ENCODE peak calls at places on chromosomes 16 and 17, in seven cellular contexts. W is HCT116, Q is H1, J is SK-N-SH, I is K562, F is HepG2, R is GM12878. C is an unnamed sample.

GRCh38 chr16:30110661-30111060 is 2.7 kb downstream of the GDPD3 start:
- DNase-seq in J (no peak), R (no peak), Q (no peak), I (no peak), W (no peak), F (no peak), C (no peak)

GRCh38 chr16:46830417-46830901 is 521 bp downstream of the C16orf87 start:
- DNase-seq in Q (no peak), F (no peak), W (no peak), R (no peak), J (no peak), I (no peak), C (no peak)

GRCh38 chr17:57875109-57876022 is 25.5 kb upstream of the MRPS23 start:
- DNase-seq in W (peak), Q (peak), R (no peak), F (peak), I (peak), J (peak), C (peak)

GRCh38 chr17:59415397-59415796 is 83.9 kb downstream of the YPEL2 start:
- DNase-seq in J (no peak), R (no peak), W (no peak), Q (no peak), F (no peak), I (no peak), C (no peak)

GRCh38 chr17:15262291-15263205 is 2.6 kb downstream of the PMP22 start:
- DNase-seq in F (no peak), R (no peak), I (peak), J (peak), Q (no peak), W (peak), C (peak)

GRCh38 chr16:2587891-2588565 is 50.2 kb downstream of the PDPK1 start:
- DNase-seq in J (no peak), I (no peak), Q (no peak), R (no peak), W (no peak), F (no peak), C (no peak)

GRCh38 chr17:19317359-19318095 is 45.0 kb downstream of the B9D1 start:
- DNase-seq in W (peak), J (no peak), R (no peak), I (peak), F (peak), Q (peak), C (no peak)

GRCh38 chr17:44000141-44000860 is 4.1 kb upstream of the NAGS start:
- DNase-seq in F (no peak), W (no peak), Q (no peak), R (no peak), J (peak), I (no peak), C (no peak)

GRCh38 chr17:69059458-69060205 is 1.1 kb downstream of the ABCA9 start:
- DNase-seq in J (no peak), I (no peak), W (no peak), F (no peak), Q (no peak), R (no peak), C (no peak)

GRCh38 chr17:57902800-57903759 is 52.1 kb downstream of the CUEDC1 start:
- DNase-seq in W (peak), F (peak), Q (no peak), J (no peak), R (peak), I (no peak), C (peak)

GRCh38 chr16:85169333-85170065 is 57.2 kb upstream of the CIBAR2 start:
- DNase-seq in J (peak), R (no peak), Q (no peak), I (peak), F (no peak), W (no peak), C (peak)

GRCh38 chr16:2535644-2536021 is 2.2 kb upstream of the PDPK1 start:
- DNase-seq in I (no peak), R (no peak), F (no peak), Q (no peak), J (no peak), W (no peak), C (no peak)

GRCh38 chr16:11511328-11511727 is 75.4 kb downstream of the LITAF start:
- DNase-seq in W (no peak), J (no peak), I (no peak), Q (no peak), F (no peak), R (no peak), C (no peak)

GRCh38 chr16:47847220-47847970 is 308.4 kb downstream of the ABCC12 start:
- DNase-seq in W (no peak), I (no peak), J (no peak), F (no peak), Q (no peak), R (no peak), C (peak)

GRCh38 chr17:62626719-62627218 is 701 bp upstream of the MRC2 start:
- DNase-seq in I (no peak), W (no peak), R (no peak), Q (no peak), J (peak), F (peak), C (no peak)

GRCh38 chr17:62628845-62629555 is 1.5 kb downstream of the MRC2 start:
- DNase-seq in W (no peak), F (no peak), Q (no peak), R (no peak), J (peak), I (no peak), C (no peak)

GRCh38 chr17:62627219-62627903 is at the start of gene MRC2:
- DNase-seq in Q (no peak), I (peak), R (no peak), J (peak), F (no peak), W (peak), C (peak)

GRCh38 chr17:62629556-62630364 is 2.3 kb downstream of the MRC2 start:
- DNase-seq in F (no peak), J (peak), Q (no peak), R (no peak), W (no peak), I (no peak), C (no peak)

GRCh38 chr17:62627904-62628603 is 584 bp downstream of the MRC2 start:
- DNase-seq in Q (no peak), I (peak), J (peak), R (no peak), F (no peak), W (no peak), C (peak)
- TF ChIP-seq JUND in Q (no peak), I (no peak), J (no peak), R (no peak), F (no peak), W (no peak), C (no peak)

GRCh38 chr16:1184980-1185379 is 32.1 kb downstream of the CACNA1H start:
- DNase-seq in W (no peak), F (no peak), R (no peak), I (no peak), Q (no peak), J (no peak), C (no peak)

GRCh38 chr16:1192384-1193073 is 32.5 kb downstream of the TPSG1 start:
- DNase-seq in Q (no peak), J (no peak), F (peak), W (no peak), R (no peak), I (no peak), C (peak)

GRCh38 chr16:1184156-1184868 is 31.4 kb downstream of the CACNA1H start:
- DNase-seq in Q (no peak), F (peak), R (no peak), I (no peak), J (no peak), W (no peak), C (no peak)

GRCh38 chr16:1189455-1189854 is 35.6 kb downstream of the TPSG1 start:
- DNase-seq in W (no peak), J (no peak), F (no peak), I (no peak), Q (no peak), R (no peak), C (no peak)

DNA sequence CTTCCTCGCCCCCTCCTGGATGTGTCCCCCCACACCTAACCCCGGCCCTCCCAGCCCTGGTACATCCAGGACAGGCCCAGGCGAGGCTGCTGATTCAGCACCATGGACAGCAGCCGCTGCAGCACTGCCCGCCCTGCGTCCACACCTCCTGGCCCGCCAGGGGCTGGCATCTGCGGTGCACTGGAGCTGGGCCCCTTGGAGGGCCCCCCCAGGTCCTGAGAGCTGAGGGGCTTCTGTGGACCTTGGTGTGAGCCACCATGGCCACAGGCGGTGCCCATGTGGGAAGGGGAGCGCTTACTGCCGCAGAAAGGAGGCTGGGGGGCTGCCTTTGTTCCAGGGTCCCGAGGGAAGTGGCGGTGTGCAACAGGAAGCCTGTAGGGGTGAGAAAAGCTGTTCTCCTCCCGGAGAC is 35.9 kb downstream of the CACNA1H start:
- DNase-seq in I (peak), W (no peak), Q (peak), R (no peak), J (no peak), F (no peak), C (peak)
- TF ChIP-seq JUND in I (no peak), W (no peak), Q (no peak), R (no peak), J (no peak), F (no peak), C (no peak)

GRCh38 chr17:40451420-40451819 is 8.2 kb downstream of the IGFBP4 start:
- DNase-seq in Q (no peak), R (no peak), W (no peak), I (no peak), J (peak), F (no peak), C (no peak)
- TF ChIP-seq JUND in Q (no peak), R (no peak), W (no peak), I (no peak), J (peak), F (no peak), C (no peak)

GRCh38 chr16:49854227-49855203 is 1.4 kb downstream of the ZNF423 start:
- DNase-seq in R (no peak), I (no peak), J (peak), W (no peak), Q (no peak), F (no peak), C (no peak)

GRCh38 chr16:49857423-49858181 is 1.7 kb upstream of the ZNF423 start:
- DNase-seq in R (no peak), I (peak), Q (peak), F (peak), W (peak), J (peak), C (peak)

GRCh38 chr16:49855822-49856740 is at the start of gene ZNF423:
- DNase-seq in J (peak), F (no peak), I (no peak), R (no peak), Q (no peak), W (no peak), C (no peak)

GRCh38 chr16:49856741-49857330 is 924 bp upstream of the ZNF423 start:
- DNase-seq in F (peak), I (peak), R (no peak), J (peak), W (peak), Q (no peak), C (peak)

DNA sequence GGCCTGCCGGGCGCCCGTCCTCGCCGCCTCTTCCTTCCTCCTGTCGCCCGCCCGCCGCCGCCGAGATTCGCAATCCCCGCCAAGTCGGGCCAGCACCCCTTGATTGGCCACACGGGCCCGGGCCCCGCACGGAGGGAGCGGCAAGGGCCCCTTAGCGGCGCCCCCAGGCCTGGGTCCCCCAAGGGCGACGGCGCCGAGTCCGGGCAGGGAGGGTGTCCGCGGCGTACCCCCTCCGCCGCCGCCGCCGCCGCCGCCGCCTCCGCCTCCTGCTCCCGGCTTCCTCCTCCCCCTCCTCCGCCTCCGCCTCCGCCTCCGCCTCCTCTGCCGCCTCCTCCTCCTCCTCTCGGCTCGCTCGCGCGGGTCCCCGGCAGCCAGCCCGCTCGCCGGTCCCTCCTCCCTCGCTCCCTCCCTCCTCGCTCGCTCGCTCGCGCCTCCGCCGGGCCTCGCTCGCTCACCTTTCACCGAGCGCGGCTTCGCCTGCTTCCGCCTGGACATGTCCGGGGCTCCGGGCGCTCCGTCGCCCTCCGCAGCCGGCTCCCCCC is 561 bp downstream of the ZNF423 start:
- DNase-seq in I (peak), F (no peak), J (peak), W (no peak), R (peak), Q (peak), C (peak)
- TF ChIP-seq JUND in I (no peak), F (no peak), J (no peak), W (no peak), R (no peak), Q (no peak), C (no peak)

DNA sequence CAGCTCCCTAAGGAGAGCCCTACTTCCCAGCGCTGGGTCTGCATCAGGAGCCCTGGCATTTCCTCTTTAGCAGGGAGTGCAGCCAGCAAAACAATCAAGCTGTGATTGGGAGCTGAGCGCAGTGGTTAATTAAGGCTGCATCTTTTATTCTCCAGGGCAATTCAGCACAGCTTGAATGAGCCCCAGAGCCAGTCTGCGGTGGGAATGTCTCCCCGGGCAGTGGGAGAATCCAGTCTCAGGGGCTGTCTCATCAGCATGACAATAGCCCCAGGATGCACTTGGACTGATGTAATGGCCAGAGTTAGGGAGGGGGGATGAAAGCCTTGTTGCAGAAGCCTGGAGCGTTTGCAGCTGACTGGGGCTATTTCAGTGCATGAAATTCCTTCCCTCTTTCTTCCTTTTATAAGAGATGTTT is 292.6 kb upstream of the SOX9 start:
- DNase-seq in W (no peak), F (no peak), J (peak), I (no peak), Q (peak), R (no peak), C (no peak)
- TF ChIP-seq JUND in W (no peak), F (no peak), J (no peak), I (no peak), Q (no peak), R (no peak), C (no peak)

C was measured in T47D.